ENCODE peak calls at places on chromosomes 1 and 21, in nine cellular contexts. One of them, this sample, is unnamed.

GRCh38 chr1:26743426-26744059 is 44.2 kb upstream of the PIGV start:
- DNase-seq in activated T-cell treated with anti-CD3 and anti-CD28 coated beads for 48 hours: no peak
- DNase-seq in CD4-positive, CD25-positive, alpha-beta regulatory T cell: no peak
- DNase-seq in NCI-H1417: no peak
- DNase-seq in fibroblast of pulmonary artery: no peak
- DNase-seq in mucosa of descending colon: no peak
- DNase-seq in substantia nigra: no peak
- DNase-seq in iPS-NIHi11: no peak
- DNase-seq in lung: no peak
- DNase-seq in this sample: no peak

GRCh38 chr1:32981003-32981909 is 16.6 kb upstream of the RNF19B start:
- DNase-seq in activated T-cell treated with anti-CD3 and anti-CD28 coated beads for 48 hours: peak
- DNase-seq in CD4-positive, CD25-positive, alpha-beta regulatory T cell: peak
- DNase-seq in NCI-H1417: no peak
- DNase-seq in fibroblast of pulmonary artery: peak
- DNase-seq in mucosa of descending colon: peak
- DNase-seq in substantia nigra: no peak
- DNase-seq in iPS-NIHi11: peak
- DNase-seq in lung: peak
- DNase-seq in this sample: peak

GRCh38 chr1:150408800-150409199 is 44.9 kb downstream of the RPRD2 start:
- DNase-seq in activated T-cell treated with anti-CD3 and anti-CD28 coated beads for 48 hours: no peak
- DNase-seq in CD4-positive, CD25-positive, alpha-beta regulatory T cell: no peak
- DNase-seq in NCI-H1417: no peak
- DNase-seq in fibroblast of pulmonary artery: no peak
- DNase-seq in mucosa of descending colon: no peak
- DNase-seq in substantia nigra: no peak
- DNase-seq in iPS-NIHi11: no peak
- DNase-seq in lung: no peak
- DNase-seq in this sample: no peak

GRCh38 chr1:9183898-9184297 is 50.7 kb upstream of the H6PD start:
- DNase-seq in activated T-cell treated with anti-CD3 and anti-CD28 coated beads for 48 hours: no peak
- DNase-seq in CD4-positive, CD25-positive, alpha-beta regulatory T cell: no peak
- DNase-seq in NCI-H1417: no peak
- DNase-seq in fibroblast of pulmonary artery: no peak
- DNase-seq in mucosa of descending colon: no peak
- DNase-seq in substantia nigra: no peak
- DNase-seq in iPS-NIHi11: no peak
- DNase-seq in lung: no peak
- DNase-seq in this sample: no peak

GRCh38 chr1:116733466-116734108 is 20.6 kb upstream of the CD2 start:
- DNase-seq in activated T-cell treated with anti-CD3 and anti-CD28 coated beads for 48 hours: no peak
- DNase-seq in CD4-positive, CD25-positive, alpha-beta regulatory T cell: no peak
- DNase-seq in NCI-H1417: no peak
- DNase-seq in fibroblast of pulmonary artery: no peak
- DNase-seq in mucosa of descending colon: no peak
- DNase-seq in substantia nigra: no peak
- DNase-seq in iPS-NIHi11: no peak
- DNase-seq in lung: no peak
- DNase-seq in this sample: no peak

GRCh38 chr21:42424848-42425602 is 21.3 kb downstream of the UBASH3A start:
- DNase-seq in activated T-cell treated with anti-CD3 and anti-CD28 coated beads for 48 hours: peak
- DNase-seq in CD4-positive, CD25-positive, alpha-beta regulatory T cell: peak
- DNase-seq in NCI-H1417: no peak
- DNase-seq in fibroblast of pulmonary artery: no peak
- DNase-seq in mucosa of descending colon: peak
- DNase-seq in substantia nigra: no peak
- DNase-seq in iPS-NIHi11: no peak
- DNase-seq in lung: no peak
- DNase-seq in this sample: no peak

GRCh38 chr1:88753506-88753905 is 69.4 kb downstream of the PKN2 start:
- DNase-seq in activated T-cell treated with anti-CD3 and anti-CD28 coated beads for 48 hours: no peak
- DNase-seq in CD4-positive, CD25-positive, alpha-beta regulatory T cell: no peak
- DNase-seq in NCI-H1417: no peak
- DNase-seq in fibroblast of pulmonary artery: no peak
- DNase-seq in mucosa of descending colon: no peak
- DNase-seq in substantia nigra: no peak
- DNase-seq in iPS-NIHi11: no peak
- DNase-seq in lung: no peak
- DNase-seq in this sample: no peak

GRCh38 chr1:150138044-150138443 is 11.7 kb upstream of the PLEKHO1 start:
- DNase-seq in activated T-cell treated with anti-CD3 and anti-CD28 coated beads for 48 hours: no peak
- DNase-seq in CD4-positive, CD25-positive, alpha-beta regulatory T cell: no peak
- DNase-seq in NCI-H1417: no peak
- DNase-seq in fibroblast of pulmonary artery: no peak
- DNase-seq in mucosa of descending colon: no peak
- DNase-seq in substantia nigra: no peak
- DNase-seq in iPS-NIHi11: no peak
- DNase-seq in lung: no peak
- DNase-seq in this sample: no peak

GRCh38 chr21:14012409-14012808 is 198.3 kb downstream of the LIPI start:
- DNase-seq in activated T-cell treated with anti-CD3 and anti-CD28 coated beads for 48 hours: no peak
- DNase-seq in CD4-positive, CD25-positive, alpha-beta regulatory T cell: no peak
- DNase-seq in NCI-H1417: no peak
- DNase-seq in fibroblast of pulmonary artery: no peak
- DNase-seq in mucosa of descending colon: no peak
- DNase-seq in substantia nigra: no peak
- DNase-seq in iPS-NIHi11: no peak
- DNase-seq in lung: no peak
- DNase-seq in this sample: no peak

GRCh38 chr1:203624341-203624712 is 2.3 kb upstream of the ATP2B4 start:
- DNase-seq in activated T-cell treated with anti-CD3 and anti-CD28 coated beads for 48 hours: no peak
- DNase-seq in CD4-positive, CD25-positive, alpha-beta regulatory T cell: no peak
- DNase-seq in NCI-H1417: no peak
- DNase-seq in fibroblast of pulmonary artery: no peak
- DNase-seq in mucosa of descending colon: no peak
- DNase-seq in substantia nigra: no peak
- DNase-seq in iPS-NIHi11: no peak
- DNase-seq in lung: no peak
- DNase-seq in this sample: no peak

GRCh38 chr1:93694039-93694438 is 12.4 kb upstream of the BCAR3 start:
- DNase-seq in activated T-cell treated with anti-CD3 and anti-CD28 coated beads for 48 hours: no peak
- DNase-seq in CD4-positive, CD25-positive, alpha-beta regulatory T cell: no peak
- DNase-seq in NCI-H1417: no peak
- DNase-seq in fibroblast of pulmonary artery: no peak
- DNase-seq in mucosa of descending colon: no peak
- DNase-seq in substantia nigra: no peak
- DNase-seq in iPS-NIHi11: no peak
- DNase-seq in lung: no peak
- DNase-seq in this sample: no peak

GRCh38 chr1:109532365-109533136 is 7.1 kb upstream of the GPR61 start:
- DNase-seq in activated T-cell treated with anti-CD3 and anti-CD28 coated beads for 48 hours: peak
- DNase-seq in CD4-positive, CD25-positive, alpha-beta regulatory T cell: peak
- DNase-seq in NCI-H1417: peak
- DNase-seq in fibroblast of pulmonary artery: peak
- DNase-seq in mucosa of descending colon: peak
- DNase-seq in substantia nigra: peak
- DNase-seq in iPS-NIHi11: peak
- DNase-seq in lung: peak
- DNase-seq in this sample: peak

GRCh38 chr1:229440821-229441537 is 7.1 kb upstream of the ACTA1 start:
- DNase-seq in activated T-cell treated with anti-CD3 and anti-CD28 coated beads for 48 hours: no peak
- DNase-seq in CD4-positive, CD25-positive, alpha-beta regulatory T cell: no peak
- DNase-seq in NCI-H1417: no peak
- DNase-seq in fibroblast of pulmonary artery: peak
- DNase-seq in mucosa of descending colon: no peak
- DNase-seq in substantia nigra: no peak
- DNase-seq in iPS-NIHi11: no peak
- DNase-seq in lung: no peak
- DNase-seq in this sample: no peak

GRCh38 chr1:28115267-28115666 is 26.9 kb upstream of the EYA3 start:
- DNase-seq in activated T-cell treated with anti-CD3 and anti-CD28 coated beads for 48 hours: peak
- DNase-seq in CD4-positive, CD25-positive, alpha-beta regulatory T cell: peak
- DNase-seq in NCI-H1417: no peak
- DNase-seq in fibroblast of pulmonary artery: peak
- DNase-seq in mucosa of descending colon: no peak
- DNase-seq in substantia nigra: no peak
- DNase-seq in iPS-NIHi11: no peak
- DNase-seq in lung: peak
- DNase-seq in this sample: no peak

GRCh38 chr1:6600410-6601048 is 2.1 kb downstream of the KLHL21 start:
- DNase-seq in activated T-cell treated with anti-CD3 and anti-CD28 coated beads for 48 hours: no peak
- DNase-seq in CD4-positive, CD25-positive, alpha-beta regulatory T cell: no peak
- DNase-seq in NCI-H1417: no peak
- DNase-seq in fibroblast of pulmonary artery: no peak
- DNase-seq in mucosa of descending colon: no peak
- DNase-seq in substantia nigra: no peak
- DNase-seq in iPS-NIHi11: no peak
- DNase-seq in lung: no peak
- DNase-seq in this sample: no peak

GRCh38 chr1:10916311-10916710 is 96.1 kb upstream of the TARDBP start:
- DNase-seq in activated T-cell treated with anti-CD3 and anti-CD28 coated beads for 48 hours: no peak
- DNase-seq in CD4-positive, CD25-positive, alpha-beta regulatory T cell: no peak
- DNase-seq in NCI-H1417: no peak
- DNase-seq in fibroblast of pulmonary artery: no peak
- DNase-seq in mucosa of descending colon: no peak
- DNase-seq in substantia nigra: no peak
- DNase-seq in iPS-NIHi11: no peak
- DNase-seq in lung: no peak
- DNase-seq in this sample: no peak

GRCh38 chr1:190328361-190328760 is 149.3 kb downstream of the BRINP3 start:
- DNase-seq in activated T-cell treated with anti-CD3 and anti-CD28 coated beads for 48 hours: no peak
- DNase-seq in CD4-positive, CD25-positive, alpha-beta regulatory T cell: no peak
- DNase-seq in NCI-H1417: no peak
- DNase-seq in fibroblast of pulmonary artery: peak
- DNase-seq in mucosa of descending colon: no peak
- DNase-seq in substantia nigra: no peak
- DNase-seq in iPS-NIHi11: no peak
- DNase-seq in lung: no peak
- DNase-seq in this sample: no peak

GRCh38 chr1:205664399-205665108 is 15.8 kb downstream of the SLC45A3 start:
- DNase-seq in activated T-cell treated with anti-CD3 and anti-CD28 coated beads for 48 hours: no peak
- DNase-seq in CD4-positive, CD25-positive, alpha-beta regulatory T cell: no peak
- DNase-seq in NCI-H1417: no peak
- DNase-seq in fibroblast of pulmonary artery: peak
- DNase-seq in mucosa of descending colon: peak
- DNase-seq in substantia nigra: no peak
- DNase-seq in iPS-NIHi11: peak
- DNase-seq in lung: no peak
- DNase-seq in this sample: no peak

GRCh38 chr1:163106364-163106987 is 37.3 kb downstream of the RGS4 start:
- DNase-seq in activated T-cell treated with anti-CD3 and anti-CD28 coated beads for 48 hours: no peak
- DNase-seq in CD4-positive, CD25-positive, alpha-beta regulatory T cell: no peak
- DNase-seq in NCI-H1417: no peak
- DNase-seq in fibroblast of pulmonary artery: no peak
- DNase-seq in mucosa of descending colon: no peak
- DNase-seq in substantia nigra: no peak
- DNase-seq in iPS-NIHi11: no peak
- DNase-seq in lung: no peak
- DNase-seq in this sample: no peak

GRCh38 chr1:59898927-59899326 is 27.6 kb downstream of the CYP2J2 start:
- DNase-seq in activated T-cell treated with anti-CD3 and anti-CD28 coated beads for 48 hours: no peak
- DNase-seq in CD4-positive, CD25-positive, alpha-beta regulatory T cell: no peak
- DNase-seq in NCI-H1417: no peak
- DNase-seq in fibroblast of pulmonary artery: peak
- DNase-seq in mucosa of descending colon: no peak
- DNase-seq in substantia nigra: no peak
- DNase-seq in iPS-NIHi11: no peak
- DNase-seq in lung: no peak
- DNase-seq in this sample: no peak

GRCh38 chr1:157696966-157697628 is 3.5 kb downstream of the FCRL3 start:
- DNase-seq in activated T-cell treated with anti-CD3 and anti-CD28 coated beads for 48 hours: no peak
- DNase-seq in CD4-positive, CD25-positive, alpha-beta regulatory T cell: no peak
- DNase-seq in NCI-H1417: no peak
- DNase-seq in fibroblast of pulmonary artery: no peak
- DNase-seq in mucosa of descending colon: no peak
- DNase-seq in substantia nigra: no peak
- DNase-seq in iPS-NIHi11: no peak
- DNase-seq in lung: no peak
- DNase-seq in this sample: no peak

GRCh38 chr1:235908742-235909520 is 42.2 kb upstream of the LYST start:
- DNase-seq in activated T-cell treated with anti-CD3 and anti-CD28 coated beads for 48 hours: no peak
- DNase-seq in CD4-positive, CD25-positive, alpha-beta regulatory T cell: no peak
- DNase-seq in NCI-H1417: no peak
- DNase-seq in fibroblast of pulmonary artery: peak
- DNase-seq in mucosa of descending colon: no peak
- DNase-seq in substantia nigra: no peak
- DNase-seq in iPS-NIHi11: no peak
- DNase-seq in lung: peak
- DNase-seq in this sample: peak

GRCh38 chr1:212752256-212752933 is 39.2 kb downstream of the NSL1 start:
- DNase-seq in activated T-cell treated with anti-CD3 and anti-CD28 coated beads for 48 hours: no peak
- DNase-seq in CD4-positive, CD25-positive, alpha-beta regulatory T cell: no peak
- DNase-seq in NCI-H1417: no peak
- DNase-seq in fibroblast of pulmonary artery: peak
- DNase-seq in mucosa of descending colon: no peak
- DNase-seq in substantia nigra: no peak
- DNase-seq in iPS-NIHi11: no peak
- DNase-seq in lung: no peak
- DNase-seq in this sample: no peak

GRCh38 chr21:45990741-45991605 is 9.4 kb downstream of the COL6A1 start:
- DNase-seq in activated T-cell treated with anti-CD3 and anti-CD28 coated beads for 48 hours: no peak
- DNase-seq in CD4-positive, CD25-positive, alpha-beta regulatory T cell: no peak
- DNase-seq in NCI-H1417: no peak
- DNase-seq in fibroblast of pulmonary artery: no peak
- DNase-seq in mucosa of descending colon: peak
- DNase-seq in substantia nigra: no peak
- DNase-seq in iPS-NIHi11: no peak
- DNase-seq in lung: no peak
- DNase-seq in this sample: no peak

GRCh38 chr1:88640060-88640459 is 44.0 kb upstream of the PKN2 start:
- DNase-seq in activated T-cell treated with anti-CD3 and anti-CD28 coated beads for 48 hours: no peak
- DNase-seq in CD4-positive, CD25-positive, alpha-beta regulatory T cell: no peak
- DNase-seq in NCI-H1417: no peak
- DNase-seq in fibroblast of pulmonary artery: no peak
- DNase-seq in mucosa of descending colon: no peak
- DNase-seq in substantia nigra: no peak
- DNase-seq in iPS-NIHi11: no peak
- DNase-seq in lung: no peak
- DNase-seq in this sample: no peak

GRCh38 chr1:67540733-67541125 is 110.5 kb upstream of the SERBP1 start:
- DNase-seq in activated T-cell treated with anti-CD3 and anti-CD28 coated beads for 48 hours: no peak
- DNase-seq in CD4-positive, CD25-positive, alpha-beta regulatory T cell: no peak
- DNase-seq in NCI-H1417: no peak
- DNase-seq in fibroblast of pulmonary artery: no peak
- DNase-seq in mucosa of descending colon: no peak
- DNase-seq in substantia nigra: no peak
- DNase-seq in iPS-NIHi11: no peak
- DNase-seq in lung: no peak
- DNase-seq in this sample: no peak

GRCh38 chr1:48246727-48247126 is 24.2 kb downstream of the SLC5A9 start:
- DNase-seq in activated T-cell treated with anti-CD3 and anti-CD28 coated beads for 48 hours: no peak
- DNase-seq in CD4-positive, CD25-positive, alpha-beta regulatory T cell: no peak
- DNase-seq in NCI-H1417: peak
- DNase-seq in fibroblast of pulmonary artery: no peak
- DNase-seq in mucosa of descending colon: peak
- DNase-seq in substantia nigra: no peak
- DNase-seq in iPS-NIHi11: no peak
- DNase-seq in lung: peak
- DNase-seq in this sample: peak

This sample was measured in prostate gland.